ENCODE peak calls at places on chromosome 13, in seven cellular contexts. W is activated T-cell treated with anti-CD3 and anti-CD28 coated beads for 1 hour, X is H9, S is non-pigmented ciliary epithelial cell, R is AG20443, H is nucleus accumbens, I is T-helper 1 cell. C is an unnamed sample.

GRCh38 chr13:51829236-51829899 is 15.6 kb downstream of the TMEM272 start:
- DNase-seq in I (no peak), R (no peak), H (no peak), X (no peak), W (no peak), S (no peak), C (no peak)

GRCh38 chr13:30441304-30441703 is 19.0 kb downstream of the UBE2L5 start:
- DNase-seq in H (no peak), R (no peak), X (no peak), I (no peak), S (no peak), W (no peak), C (no peak)

GRCh38 chr13:94249512-94249911 is 230.0 kb downstream of the DCT start:
- DNase-seq in S (peak), R (peak), X (no peak), W (no peak), I (no peak), H (no peak), C (no peak)

GRCh38 chr13:79128158-79128557 is 277.9 kb downstream of the RBM26 start:
- DNase-seq in I (no peak), W (no peak), S (peak), R (no peak), H (no peak), X (no peak), C (no peak)

GRCh38 chr13:71316964-71317363 is 550.0 kb downstream of the DACH1 start:
- DNase-seq in S (no peak), I (no peak), H (no peak), W (no peak), R (no peak), X (no peak), C (no peak)

GRCh38 chr13:73244486-73244885 is 185.7 kb downstream of the KLF5 start:
- DNase-seq in S (no peak), W (no peak), X (no peak), I (no peak), R (no peak), H (no peak), C (no peak)

GRCh38 chr13:52830946-52831345 is 17.5 kb downstream of the PCDH8 start:
- DNase-seq in H (no peak), S (peak), R (no peak), I (no peak), W (no peak), X (no peak), C (no peak)

GRCh38 chr13:113364371-113364932 is 522 bp upstream of the GRTP1 start:
- DNase-seq in I (peak), R (peak), H (no peak), S (no peak), W (no peak), X (no peak), C (no peak)

GRCh38 chr13:45332831-45333219 is 8.2 kb downstream of the TPT1 start:
- DNase-seq in S (no peak), R (no peak), I (no peak), X (no peak), W (no peak), H (no peak), C (no peak)

GRCh38 chr13:79393564-79394249 is 12.3 kb downstream of the RBM26 start:
- DNase-seq in X (no peak), W (peak), I (no peak), R (no peak), H (no peak), S (no peak), C (peak)

GRCh38 chr13:107807306-107808073 is 407.8 kb downstream of the LIG4 start:
- DNase-seq in X (no peak), W (no peak), H (no peak), S (no peak), I (no peak), R (no peak), C (no peak)

GRCh38 chr13:36965767-36966166 is 33.4 kb downstream of the ALG5 start:
- DNase-seq in W (no peak), X (no peak), I (no peak), S (peak), R (peak), H (no peak), C (no peak)

GRCh38 chr13:73610799-73611592 is 523.2 kb downstream of the KLF12 start:
- DNase-seq in H (no peak), X (no peak), R (no peak), W (no peak), S (no peak), I (no peak), C (no peak)

GRCh38 chr13:100423375-100423774 is 165.2 kb downstream of the GGACT start:
- DNase-seq in H (no peak), S (no peak), W (no peak), X (no peak), R (no peak), I (no peak), C (no peak)

GRCh38 chr13:51397262-51397933 is 55.4 kb downstream of the INTS6 start:
- DNase-seq in I (no peak), H (no peak), X (no peak), W (no peak), R (peak), S (peak), C (no peak)

GRCh38 chr13:75762967-75763366 is 126.8 kb downstream of the LMO7 start:
- DNase-seq in R (no peak), W (no peak), S (no peak), I (no peak), H (no peak), X (no peak), C (no peak)

GRCh38 chr13:46166947-46167610 is 14.9 kb downstream of the LCP1 start:
- DNase-seq in W (no peak), R (no peak), S (no peak), H (no peak), X (no peak), I (no peak), C (no peak)

GRCh38 chr13:51000576-51001260 is 91.1 kb downstream of the RNASEH2B start:
- DNase-seq in X (no peak), S (peak), H (no peak), I (no peak), R (peak), W (no peak), C (no peak)

GRCh38 chr13:32910530-32910929 is 105.7 kb upstream of the KL start:
- DNase-seq in R (no peak), H (no peak), X (no peak), S (no peak), I (no peak), W (no peak), C (no peak)

GRCh38 chr13:21034602-21035190 is 26.7 kb downstream of the LATS2 start:
- DNase-seq in H (no peak), W (no peak), S (no peak), R (no peak), I (no peak), X (peak), C (no peak)

GRCh38 chr13:40368123-40368891 is 298.1 kb downstream of the FOXO1 start:
- DNase-seq in H (no peak), I (no peak), X (no peak), W (no peak), S (no peak), R (no peak), C (no peak)

GRCh38 chr13:45055902-45056648 is 64.2 kb upstream of the GTF2F2 start:
- DNase-seq in H (peak), S (no peak), X (no peak), R (peak), W (no peak), I (no peak), C (no peak)

GRCh38 chr13:45482571-45483173 is 17.9 kb downstream of the COG3 start:
- DNase-seq in S (no peak), I (no peak), H (no peak), X (no peak), W (no peak), R (no peak), C (no peak)

GRCh38 chr13:98508280-98509074 is 68.4 kb downstream of the STK24 start:
- DNase-seq in H (no peak), R (peak), I (no peak), W (no peak), X (no peak), S (peak), C (no peak)

GRCh38 chr13:100921139-100921538 is 246.5 kb upstream of the TMTC4 start:
- DNase-seq in H (no peak), R (no peak), S (no peak), X (no peak), W (no peak), I (no peak), C (no peak)

GRCh38 chr13:32894589-32895001 is 121.6 kb upstream of the KL start:
- DNase-seq in I (no peak), R (peak), X (no peak), W (no peak), H (no peak), S (no peak), C (no peak)

GRCh38 chr13:112969692-112970338 is 801 bp downstream of the MCF2L start:
- DNase-seq in I (no peak), S (no peak), R (no peak), H (no peak), X (no peak), W (no peak), C (no peak)

GRCh38 chr13:97879646-97880297 is 73.7 kb upstream of the IPO5 start:
- DNase-seq in I (no peak), W (no peak), X (no peak), R (peak), H (no peak), S (peak), C (no peak)

GRCh38 chr13:46022476-46022875 is 30.1 kb downstream of the ZC3H13 start:
- DNase-seq in I (no peak), H (no peak), X (no peak), S (no peak), R (peak), W (no peak), C (no peak)

GRCh38 chr13:28622286-28622685 is 36.6 kb upstream of the POMP start:
- DNase-seq in R (no peak), X (no peak), I (no peak), W (no peak), S (no peak), H (peak), C (no peak)

GRCh38 chr13:60066206-60066605 is 97.5 kb downstream of the DIAPH3 start:
- DNase-seq in I (no peak), X (no peak), H (no peak), R (no peak), W (no peak), S (no peak), C (no peak)

GRCh38 chr13:109781384-109782065 is 4.9 kb downstream of the IRS2 start:
- DNase-seq in H (no peak), W (no peak), I (no peak), S (no peak), X (no peak), R (peak), C (no peak)

GRCh38 chr13:43363156-43363918 is 340.0 kb downstream of the DNAJC15 start:
- DNase-seq in H (no peak), X (no peak), S (no peak), I (no peak), R (peak), W (no peak), C (no peak)

GRCh38 chr13:41595298-41595697 is 137.9 kb downstream of the RGCC start:
- DNase-seq in I (no peak), S (no peak), R (no peak), X (no peak), H (no peak), W (no peak), C (no peak)

GRCh38 chr13:98453254-98453843 is 123.6 kb downstream of the STK24 start:
- DNase-seq in S (no peak), W (no peak), H (no peak), I (no peak), X (no peak), R (no peak), C (no peak)